ENCODE peak calls at places on chromosomes 7 and 10, in four cellular contexts. O is heart right ventricle, R is cardiac muscle cell, T is GM23338. D is an unnamed sample.

GRCh38 chr10:122461367-122461728 is at the start of gene HTRA1:
- DNase-seq in O (peak; percentile 83), R (peak; percentile 80), T (peak; percentile 79), D (peak; percentile 76)

GRCh38 chr10:117214401-117214800 is 17.1 kb downstream of the KCNK18 start:
- DNase-seq in O (no peak), R (no peak), T (no peak), D (no peak)

GRCh38 chr7:46934198-46934825 is 647.6 kb downstream of the TNS3 start:
- DNase-seq in O (no peak), R (peak; percentile 36), T (no peak), D (no peak)

GRCh38 chr7:44105832-44106231 is 1.7 kb downstream of the AEBP1 start:
- DNase-seq in O (no peak), R (no peak), T (no peak), D (no peak)

GRCh38 chr10:664248-664647 is 25.2 kb downstream of the DIP2C start:
- DNase-seq in O (no peak), R (no peak), T (no peak), D (no peak)

GRCh38 chr10:34506773-34507172 is 308.3 kb downstream of the PARD3 start:
- DNase-seq in O (no peak), R (no peak), T (no peak), D (no peak)

GRCh38 chr10:105742184-105742583 is 1101.1 kb downstream of the SORCS3 start:
- DNase-seq in O (peak; percentile 46), R (no peak), T (no peak), D (no peak)

GRCh38 chr7:22631730-22632129 is 95.3 kb upstream of the IL6 start:
- DNase-seq in O (no peak), R (peak; percentile 14), T (no peak), D (no peak)

GRCh38 chr7:55124989-55125875 is 106.4 kb downstream of the EGFR start:
- DNase-seq in O (no peak), R (no peak), T (peak; percentile 35), D (no peak)

GRCh38 chr10:132623996-132624846 is 86.6 kb downstream of the INPP5A start:
- DNase-seq in O (no peak), R (no peak), T (no peak), D (no peak)

GRCh38 chr10:46033602-46034011 is 3.2 kb upstream of the NCOA4 start:
- DNase-seq in O (no peak), R (peak; percentile 88), T (no peak), D (no peak)

GRCh38 chr10:31395695-31396094 is 76.7 kb downstream of the ZEB1 start:
- DNase-seq in O (no peak), R (no peak), T (no peak), D (no peak)

GRCh38 chr10:49164587-49165188 is 23.5 kb downstream of the TMEM273 start:
- DNase-seq in O (peak; percentile 34), R (peak; percentile 59), T (peak; percentile 80), D (no peak)

GRCh38 chr10:51700228-51700835 is 937 bp upstream of the CSTF2T start:
- DNase-seq in O (peak; percentile 33), R (peak; percentile 45), T (peak; percentile 68), D (peak; percentile 34)

GRCh38 chr10:69633673-69634635 is 3.9 kb downstream of the FAM241B start:
- DNase-seq in O (no peak), R (no peak), T (no peak), D (no peak)

GRCh38 chr10:124592736-124593430 is 131.3 kb downstream of the LHPP start:
- DNase-seq in O (no peak), R (no peak), T (no peak), D (no peak)

GRCh38 chr10:115981056-115981455 is 291.9 kb downstream of the GFRA1 start:
- DNase-seq in O (no peak), R (peak; percentile 5), T (no peak), D (no peak)

GRCh38 chr7:284762-285722 is 4.9 kb upstream of the FOXL3 start:
- DNase-seq in O (no peak), R (no peak), T (no peak), D (no peak)

GRCh38 chr10:89744021-89744420 is 42.6 kb downstream of the KIF20B start:
- DNase-seq in O (no peak), R (peak; percentile 30), T (no peak), D (no peak)

GRCh38 chr7:832292-832967 is at the start of gene SUN1:
- DNase-seq in O (no peak), R (peak; percentile 72), T (peak; percentile 66), D (no peak)

GRCh38 chr7:44914992-44915607 is 29.8 kb upstream of the PURB start:
- DNase-seq in O (no peak), R (no peak), T (no peak), D (no peak)

GRCh38 chr10:114874827-114875541 is 53.4 kb downstream of the FHIP2A start:
- DNase-seq in O (no peak), R (peak; percentile 73), T (peak; percentile 85), D (no peak)

GRCh38 chr7:70131807-70132565 is 533.7 kb downstream of the AUTS2 start:
- DNase-seq in O (no peak), R (no peak), T (no peak), D (no peak)

GRCh38 chr10:59181668-59182067 is 5.2 kb downstream of the PHYHIPL start:
- DNase-seq in O (peak; percentile 22), R (peak; percentile 78), T (peak; percentile 78), D (no peak)

GRCh38 chr7:14988941-14989340 is 86.4 kb upstream of the DGKB start:
- DNase-seq in O (no peak), R (no peak), T (no peak), D (no peak)
- H3K27ac ChIP-seq in O (no peak overlapping the region), R (no peak overlapping the region), T (no peak overlapping the region), D (no peak overlapping the region)

GRCh38 chr7:127907110-127907509 is 124.1 kb downstream of the LRRC4 start:
- DNase-seq in O (no peak), R (no peak), T (no peak), D (no peak)
- H3K27ac ChIP-seq in O (no peak overlapping the region), R (no peak overlapping the region), T (no peak overlapping the region), D (no peak overlapping the region)

DNA sequence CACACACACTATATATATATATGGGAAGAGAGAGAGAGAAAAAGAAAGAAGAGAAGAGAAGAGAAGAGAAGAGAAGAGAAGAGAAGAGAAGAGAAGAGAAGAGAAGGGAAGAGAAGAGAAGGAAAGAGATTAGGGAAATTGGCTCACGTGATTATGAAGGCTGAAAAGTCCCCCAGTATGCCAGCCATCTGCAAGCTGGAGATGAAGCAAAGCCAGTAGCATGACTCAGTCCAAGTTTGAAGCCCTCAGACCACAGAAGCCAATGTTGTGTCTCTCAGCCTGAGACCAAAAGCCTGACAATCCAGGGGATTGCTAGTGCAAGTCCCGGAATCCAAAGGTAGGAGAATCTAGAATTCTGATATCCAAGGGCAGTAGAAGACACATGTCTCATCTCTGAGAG is 206.3 kb upstream of the PRSS1 start:
- DNase-seq in O (no peak), R (peak; percentile 48), T (no peak), D (no peak)
- H3K27ac ChIP-seq in O (no peak overlapping the region), R (no peak overlapping the region), T (no peak overlapping the region), D (no peak overlapping the region)

GRCh38 chr7:106314875-106315274 is 30.1 kb upstream of the NAMPT start:
- DNase-seq in O (no peak), R (no peak), T (no peak), D (no peak)
- H3K27ac ChIP-seq in O (peak overlapping the region; percentile 43), R (no peak overlapping the region), T (no peak overlapping the region), D (no peak overlapping the region)

GRCh38 chr7:50333266-50333665 is 28.8 kb downstream of the IKZF1 start:
- DNase-seq in O (no peak), R (no peak), T (peak; percentile 27), D (no peak)
- H3K27ac ChIP-seq in O (no peak overlapping the region), R (no peak overlapping the region), T (no peak overlapping the region), D (no peak overlapping the region)

D was measured in substantia nigra.